ENCODE peak calls at places on chromosomes 2 and 18, in four cellular contexts. P is tibial artery, J is K562, E is nephron progenitor cell. Q is an unnamed sample.
A peak's percentile ranks its signal among the peaks of the same experiment; 100 is the strongest.

GRCh38 chr2:23381084-23381483 is 3.9 kb upstream of the KLHL29 start:
- DNase-seq in J (no peak), P (peak; percentile 79), E (no peak), Q (no peak)

GRCh38 chr2:233323851-233324250 is 16.2 kb downstream of the SAG start:
- DNase-seq in E (no peak), J (no peak), P (no peak), Q (no peak)

GRCh38 chr2:18611184-18611583 is 21.8 kb upstream of the NT5C1B start:
- DNase-seq in J (no peak), E (no peak), P (no peak), Q (no peak)

GRCh38 chr2:196176142-196176738 is 4.9 kb upstream of the STK17B start:
- DNase-seq in J (no peak), P (no peak), E (no peak), Q (no peak)

GRCh38 chr18:77635858-77636257 is 386.2 kb downstream of the GALR1 start:
- DNase-seq in P (no peak), E (no peak), J (no peak), Q (no peak)

GRCh38 chr2:100197643-100198153 is 55.3 kb upstream of the AFF3 start:
- DNase-seq in P (peak; percentile 87), E (peak; percentile 75), J (peak; percentile 46), Q (no peak)

GRCh38 chr2:88637464-88637863 is 10.2 kb upstream of the EIF2AK3 start:
- DNase-seq in E (no peak), P (no peak), J (no peak), Q (no peak)

GRCh38 chr2:40027968-40028367 is 248.9 kb upstream of the THUMPD2 start:
- DNase-seq in E (no peak), P (no peak), J (no peak), Q (no peak)

GRCh38 chr2:179332903-179333302 is 68.3 kb upstream of the SESTD1 start:
- DNase-seq in E (no peak), P (no peak), J (no peak), Q (no peak)

GRCh38 chr18:76149284-76149683 is 345.8 kb downstream of the ZNF516 start:
- DNase-seq in P (no peak), E (no peak), J (no peak), Q (no peak)

GRCh38 chr2:197307236-197307932 is 3.2 kb downstream of the ANKRD44 start:
- DNase-seq in J (no peak), E (no peak), P (no peak), Q (no peak)
- TF ChIP-seq CTCF in J (no peak), E (no peak), P (no peak), Q (peak; percentile 19)

DNA sequence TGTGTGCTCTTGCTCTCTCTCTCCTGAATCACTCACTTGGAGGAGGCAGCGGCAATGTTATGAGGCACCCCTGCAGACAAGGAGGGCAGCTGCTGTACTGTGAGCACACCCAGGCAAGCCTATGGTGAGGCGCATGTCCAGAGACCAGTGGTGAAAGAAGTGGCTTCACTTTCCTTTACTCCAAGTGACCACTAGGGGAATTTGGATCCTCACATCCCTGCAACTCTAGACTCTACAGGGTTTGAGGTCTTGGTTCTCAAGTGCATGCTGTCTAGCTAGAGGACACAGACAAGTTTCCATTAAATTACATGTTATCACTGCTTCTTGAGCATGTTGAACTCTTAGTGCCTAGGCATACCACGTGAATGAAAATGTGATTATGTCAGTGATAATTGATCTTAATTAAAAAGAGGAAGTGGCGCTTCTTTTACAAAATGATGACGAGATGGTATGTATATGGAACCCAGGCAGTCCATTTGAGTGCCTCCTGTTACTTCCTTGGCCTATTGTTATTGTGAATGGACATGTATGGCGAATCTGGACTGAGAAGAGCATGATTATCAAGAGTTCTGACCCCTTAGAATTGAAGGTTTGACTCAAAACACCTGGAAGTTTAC is 181.0 kb upstream of the CDH2 start:
- DNase-seq in J (no peak), P (no peak), E (no peak), Q (no peak)
- TF ChIP-seq CTCF in J (peak; percentile 11), P (no peak), E (peak; percentile 30), Q (no peak)

GRCh38 chr2:85327757-85328617 is at the start of gene TGOLN2:
- DNase-seq in J (peak; percentile 97), P (peak; percentile 95), E (peak; percentile 91), Q (peak; percentile 92)
- TF ChIP-seq CTCF in J (peak; percentile 14), P (no peak), E (no peak), Q (no peak)

GRCh38 chr2:128589681-128590080 is 271.0 kb upstream of the HS6ST1 start:
- DNase-seq in E (no peak), P (no peak), J (no peak), Q (no peak)
- TF ChIP-seq CTCF in E (no peak), P (no peak), J (no peak), Q (no peak)

GRCh38 chr18:79962311-79962710 is 2.1 kb upstream of the HSBP1L1 start:
- DNase-seq in E (no peak), P (no peak), J (no peak), Q (no peak)

GRCh38 chr18:79963658-79964329 is 649 bp upstream of the HSBP1L1 start:
- DNase-seq in E (no peak), P (no peak), J (no peak), Q (no peak)

GRCh38 chr18:79965119-79965902 is 868 bp downstream of the HSBP1L1 start:
- DNase-seq in J (no peak), P (no peak), E (no peak), Q (peak; percentile 62)

GRCh38 chr18:79962835-79963657 is 1.4 kb upstream of the HSBP1L1 start:
- DNase-seq in J (no peak), P (no peak), E (no peak), Q (no peak)

GRCh38 chr18:79964330-79965118 is at the start of gene HSBP1L1:
- DNase-seq in J (no peak), P (no peak), E (peak; percentile 80), Q (no peak)
- TF ChIP-seq CTCF in J (no peak), P (peak; percentile 17), E (no peak), Q (no peak)

DNA sequence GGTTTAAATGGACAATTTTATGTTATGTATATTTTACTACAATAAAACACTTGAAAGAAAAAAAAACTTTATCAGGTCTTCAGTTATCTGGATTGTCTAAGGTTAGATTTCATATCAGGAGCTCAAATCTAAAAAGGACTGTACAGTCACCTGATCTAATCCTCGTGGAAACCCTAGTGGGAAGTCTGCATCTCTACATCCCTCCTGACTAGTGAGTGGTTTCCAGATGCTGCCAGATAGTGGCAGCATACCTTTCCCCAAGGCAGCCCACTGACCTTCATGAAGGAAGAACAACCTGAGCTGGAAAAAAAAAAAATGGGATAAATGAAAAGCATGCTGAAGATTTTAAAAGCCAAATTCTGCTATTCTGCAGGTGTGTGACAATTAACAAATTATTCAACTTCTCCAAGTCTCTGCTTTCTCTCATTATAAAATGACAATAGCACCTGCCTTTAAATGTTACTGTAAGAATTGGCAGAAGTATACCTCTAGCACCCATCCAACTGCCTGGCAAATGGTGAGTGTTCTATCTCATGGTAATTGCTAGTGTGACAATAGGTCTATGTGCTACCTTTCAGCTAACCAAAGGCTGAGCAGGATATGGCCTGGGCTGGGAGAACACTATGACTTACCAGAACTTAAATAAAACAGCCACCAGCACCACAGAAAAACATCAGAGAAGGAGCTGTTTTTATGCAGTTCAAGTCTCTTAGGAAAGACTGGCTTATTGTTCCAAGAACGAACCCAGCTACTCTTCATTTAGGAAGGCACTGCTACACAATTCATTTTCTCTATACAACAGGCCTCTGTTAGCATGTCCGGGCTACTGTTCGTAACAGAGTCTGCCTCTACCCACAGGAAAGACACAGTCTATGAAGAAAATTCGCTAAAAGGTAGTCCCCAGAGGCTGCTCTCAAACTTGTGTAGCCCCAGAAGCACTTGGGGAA is 8.6 kb downstream of the CLASP1 start:
- DNase-seq in J (no peak), E (no peak), P (no peak), Q (no peak)
- TF ChIP-seq CTCF in J (no peak), E (no peak), P (no peak), Q (no peak)

DNA sequence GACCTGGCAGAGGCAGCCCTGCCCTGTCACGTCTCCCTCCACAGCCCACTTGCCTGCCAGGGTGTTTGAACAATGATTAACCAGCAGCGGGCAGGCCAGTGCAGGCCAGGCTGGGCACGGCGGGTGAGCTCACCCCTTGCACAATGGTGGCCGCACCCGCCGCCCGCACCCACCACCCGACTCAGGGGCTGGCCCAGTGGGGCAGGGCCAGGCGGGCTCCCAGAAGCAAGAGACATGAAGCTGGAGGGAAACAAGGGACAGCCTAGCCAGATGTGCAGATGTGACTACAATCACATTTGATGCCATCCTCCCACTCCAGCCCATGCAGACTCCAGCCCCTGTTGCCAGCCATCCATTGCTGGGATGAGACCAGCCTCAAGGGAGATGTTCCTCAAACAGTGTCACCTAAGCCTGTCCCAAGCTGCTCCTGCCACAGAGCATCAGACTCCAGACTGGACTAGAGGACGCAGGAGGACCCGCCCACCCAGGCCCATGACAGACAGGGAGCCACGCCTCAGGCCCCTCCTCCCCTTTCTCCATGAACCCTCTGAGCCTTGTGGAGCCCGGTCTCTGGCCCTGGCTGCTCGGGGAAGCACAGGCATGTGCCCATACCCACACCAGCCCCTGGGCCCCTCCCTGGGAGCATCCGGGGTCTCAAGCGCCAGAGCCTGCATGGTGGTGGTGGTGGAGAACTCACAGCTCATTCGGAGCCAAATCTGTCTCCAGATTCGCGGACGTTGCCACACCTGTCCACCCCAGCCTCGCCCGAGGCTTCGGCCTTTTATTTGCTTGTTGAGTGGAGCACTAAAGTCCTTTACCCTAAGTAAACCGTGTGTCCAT is 45.0 kb downstream of the SDC1 start:
- DNase-seq in J (peak; percentile 47), E (peak; percentile 52), P (peak; percentile 55), Q (no peak)
- TF ChIP-seq CTCF in J (no peak), E (no peak), P (no peak), Q (no peak)